ENCODE peak calls at places on chromosome 17, in four cellular contexts. E is HepG2, U is A549, N is K562. Q is an unnamed sample.

GRCh38 chr17:80846932-80847331 is 144.7 kb upstream of the CHMP6 start:
- DNase-seq in E (no peak), U (no peak), N (no peak), Q (no peak)

GRCh38 chr17:16215965-16216316 is 607 bp upstream of the NCOR1 start:
- DNase-seq in U (no peak), E (peak; percentile 57), N (no peak), Q (peak; percentile 65)

GRCh38 chr17:81256616-81257015 is 17.5 kb downstream of the NDUFAF8 start:
- DNase-seq in E (no peak), U (peak; percentile 48), N (no peak), Q (no peak)

GRCh38 chr17:5707482-5707881 is 123.2 kb upstream of the NLRP1 start:
- DNase-seq in E (no peak), U (no peak), N (no peak), Q (no peak)

GRCh38 chr17:57324060-57324459 is 67.7 kb downstream of the MSI2 start:
- DNase-seq in E (no peak), N (no peak), U (no peak), Q (no peak)

GRCh38 chr17:68296217-68297140 is 5.2 kb downstream of the ARSG start:
- DNase-seq in N (no peak), U (no peak), E (no peak), Q (no peak)

GRCh38 chr17:70539172-70539924 is 370.0 kb downstream of the KCNJ2 start:
- DNase-seq in U (no peak), E (no peak), N (no peak), Q (no peak)

GRCh38 chr17:81453049-81453448 is 57.8 kb downstream of the BAHCC1 start:
- DNase-seq in U (no peak), N (no peak), E (no peak), Q (no peak)

GRCh38 chr17:78986048-78986648 is 6.4 kb upstream of the LGALS3BP start:
- DNase-seq in E (peak; percentile 43), U (peak; percentile 41), N (peak; percentile 60), Q (no peak)

GRCh38 chr17:75645889-75646625 is 12.8 kb downstream of the SMIM5 start:
- DNase-seq in N (no peak), E (peak; percentile 96), U (peak; percentile 94), Q (no peak)

GRCh38 chr17:45043268-45043681 is 8.2 kb downstream of the DCAKD start:
- DNase-seq in U (no peak), N (no peak), E (no peak), Q (no peak)

GRCh38 chr17:50583636-50584035 is 23.1 kb downstream of the CACNA1G start:
- DNase-seq in N (peak; percentile 47), U (no peak), E (no peak), Q (no peak)

GRCh38 chr17:17823433-17824118 is 13.2 kb downstream of the SREBF1 start:
- DNase-seq in E (peak; percentile 81), N (peak; percentile 95), U (peak; percentile 90), Q (peak; percentile 96)

GRCh38 chr17:83056583-83057396 is 22.6 kb upstream of the METRNL start:
- DNase-seq in N (no peak), E (no peak), U (no peak), Q (no peak)

GRCh38 chr17:17064322-17064721 is 22.1 kb downstream of the MPRIP start:
- DNase-seq in U (no peak), N (no peak), E (no peak), Q (no peak)

GRCh38 chr17:80761421-80761871 is 216.8 kb downstream of the RPTOR start:
- DNase-seq in E (no peak), N (no peak), U (no peak), Q (no peak)

GRCh38 chr17:49000943-49001342 is 3.8 kb downstream of the IGF2BP1 start:
- DNase-seq in E (no peak), U (no peak), N (no peak), Q (no peak)

GRCh38 chr17:49003557-49004511 is 6.6 kb downstream of the IGF2BP1 start:
- DNase-seq in E (no peak), U (no peak), N (peak; percentile 53), Q (peak; percentile 54)

GRCh38 chr17:49001671-49002070 is 4.5 kb downstream of the IGF2BP1 start:
- DNase-seq in U (no peak), N (no peak), E (no peak), Q (no peak)

GRCh38 chr17:49002766-49003165 is 5.6 kb downstream of the IGF2BP1 start:
- DNase-seq in U (no peak), N (no peak), E (no peak), Q (no peak)

DNA sequence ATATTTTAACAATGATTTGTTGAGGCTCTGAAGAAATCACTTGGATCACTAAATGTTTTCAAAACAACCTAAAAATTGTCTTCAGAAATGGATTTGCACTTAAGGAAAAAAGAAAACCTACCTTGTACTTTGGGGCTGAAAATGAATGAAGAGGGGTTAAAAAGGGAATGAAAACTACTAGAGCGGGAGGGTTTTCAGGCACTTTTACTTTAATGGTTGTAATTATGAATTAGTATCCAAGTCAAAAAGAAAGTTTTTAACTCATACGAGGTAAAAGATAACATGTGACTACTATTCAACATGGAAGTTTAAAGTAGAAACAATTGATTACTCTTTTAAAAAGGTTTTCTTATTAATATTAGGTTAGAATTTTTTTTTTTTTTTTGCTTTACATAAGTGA is 5.1 kb downstream of the IGF2BP1 start:
- DNase-seq in E (no peak), U (no peak), N (no peak), Q (no peak)
- TF ChIP-seq HMGXB4 in E (no peak), U (no peak), N (no peak), Q (no peak)

GRCh38 chr17:37088459-37088858 is 139.7 kb downstream of the AATF start:
- DNase-seq in U (no peak), E (no peak), N (no peak), Q (no peak)
- TF ChIP-seq HMGXB4 in U (no peak), E (no peak), N (no peak), Q (no peak)

GRCh38 chr17:66602659-66603363 is 232.1 kb upstream of the CACNG5 start:
- DNase-seq in E (no peak), U (no peak), N (no peak), Q (no peak)
- TF ChIP-seq HMGXB4 in E (no peak), U (no peak), N (no peak), Q (no peak)

GRCh38 chr17:19410875-19411291 is at the start of gene RNF112:
- DNase-seq in N (peak; percentile 20), U (no peak), E (no peak), Q (no peak)

GRCh38 chr17:19413725-19414124 is 2.7 kb downstream of the RNF112 start:
- DNase-seq in N (no peak), E (no peak), U (no peak), Q (no peak)

GRCh38 chr17:19411641-19412040 is 609 bp downstream of the RNF112 start:
- DNase-seq in N (no peak), E (no peak), U (no peak), Q (no peak)

GRCh38 chr17:19412984-19413383 is 2.0 kb downstream of the RNF112 start:
- DNase-seq in N (no peak), U (no peak), E (no peak), Q (no peak)

DNA sequence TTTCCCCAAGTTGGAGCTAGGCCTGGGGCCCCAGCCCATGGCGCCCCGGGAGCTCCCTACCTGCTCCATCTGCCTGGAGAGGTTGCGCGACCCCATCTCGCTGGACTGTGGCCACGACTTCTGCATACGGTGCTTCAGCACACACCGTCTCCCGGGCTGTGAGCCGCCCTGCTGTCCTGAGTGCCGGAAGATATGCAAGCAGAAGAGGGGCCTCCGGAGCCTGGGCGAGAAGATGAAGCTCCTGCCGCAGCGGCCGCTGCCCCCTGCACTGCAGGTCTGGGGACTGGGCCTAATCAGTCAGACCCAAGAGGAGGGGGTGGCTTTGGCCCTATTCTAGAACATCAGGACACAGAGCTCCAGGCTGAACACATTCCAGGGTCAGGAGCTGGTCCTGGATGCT is 1.5 kb downstream of the RNF112 start:
- DNase-seq in N (no peak), U (no peak), E (no peak), Q (no peak)
- TF ChIP-seq HMGXB4 in N (no peak), U (no peak), E (no peak), Q (no peak)

DNA sequence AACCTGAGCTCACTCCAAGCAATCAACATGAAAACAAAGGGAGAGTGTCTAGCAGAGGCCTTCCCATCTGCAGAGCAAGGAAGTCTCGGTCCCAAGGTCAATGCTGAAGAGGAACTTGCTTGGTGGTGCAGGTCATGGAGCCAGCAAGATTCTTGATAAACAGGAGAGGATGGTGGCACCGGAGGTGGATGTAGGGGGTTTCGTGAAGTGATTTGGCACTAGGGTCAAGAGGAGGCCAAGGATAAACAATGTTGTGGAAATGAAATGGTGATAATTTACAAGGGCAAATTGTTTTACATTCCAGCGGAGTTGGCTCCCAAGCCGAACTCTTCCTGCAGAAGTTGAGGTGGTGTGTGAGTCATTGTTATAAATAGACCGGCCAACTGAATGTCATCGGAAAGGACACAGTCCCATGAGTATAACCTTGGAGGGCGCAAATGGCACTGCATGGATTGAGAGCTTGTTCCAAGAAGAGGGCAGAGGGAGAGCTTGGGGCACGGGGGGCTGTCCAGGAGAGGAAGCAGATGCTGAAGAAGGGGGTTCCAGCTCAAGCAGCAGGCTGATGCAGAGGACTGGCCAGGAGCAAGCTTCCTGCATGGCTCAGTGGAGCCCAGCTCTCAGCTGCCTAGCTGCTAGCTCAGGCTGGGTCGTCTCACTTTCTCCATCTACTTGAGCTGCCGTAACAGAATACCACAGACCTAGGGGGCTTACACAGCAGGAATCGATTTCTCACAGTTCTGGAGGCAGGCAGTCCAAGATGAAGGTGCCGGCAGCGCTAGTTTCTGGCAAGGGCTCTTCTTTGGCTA is 136.6 kb downstream of the COPRS start:
- DNase-seq in E (no peak), U (no peak), N (no peak), Q (no peak)
- TF ChIP-seq HMGXB4 in E (no peak), U (no peak), N (no peak), Q (no peak)

DNA sequence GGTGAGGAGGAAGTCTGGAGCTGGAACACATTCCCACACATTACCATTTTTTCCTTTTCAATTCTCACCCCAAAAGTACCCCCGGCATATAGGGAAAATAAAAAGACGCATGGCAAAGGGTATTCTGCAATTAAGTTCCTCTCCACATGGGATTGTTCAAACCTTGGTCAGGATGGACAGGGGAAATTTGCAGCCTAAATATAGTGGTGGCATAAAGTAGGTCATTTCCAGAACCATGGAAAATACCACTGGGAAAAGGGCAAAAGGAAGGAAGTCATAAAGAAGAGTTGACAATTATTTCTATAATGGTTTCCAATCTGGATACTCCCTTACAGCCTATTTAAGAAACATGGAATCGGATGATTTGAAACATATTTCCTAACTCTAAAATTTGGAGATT is 135.8 kb downstream of the STX8 start:
- DNase-seq in E (no peak), U (no peak), N (no peak), Q (no peak)
- TF ChIP-seq HMGXB4 in E (no peak), U (no peak), N (no peak), Q (no peak)

DNA sequence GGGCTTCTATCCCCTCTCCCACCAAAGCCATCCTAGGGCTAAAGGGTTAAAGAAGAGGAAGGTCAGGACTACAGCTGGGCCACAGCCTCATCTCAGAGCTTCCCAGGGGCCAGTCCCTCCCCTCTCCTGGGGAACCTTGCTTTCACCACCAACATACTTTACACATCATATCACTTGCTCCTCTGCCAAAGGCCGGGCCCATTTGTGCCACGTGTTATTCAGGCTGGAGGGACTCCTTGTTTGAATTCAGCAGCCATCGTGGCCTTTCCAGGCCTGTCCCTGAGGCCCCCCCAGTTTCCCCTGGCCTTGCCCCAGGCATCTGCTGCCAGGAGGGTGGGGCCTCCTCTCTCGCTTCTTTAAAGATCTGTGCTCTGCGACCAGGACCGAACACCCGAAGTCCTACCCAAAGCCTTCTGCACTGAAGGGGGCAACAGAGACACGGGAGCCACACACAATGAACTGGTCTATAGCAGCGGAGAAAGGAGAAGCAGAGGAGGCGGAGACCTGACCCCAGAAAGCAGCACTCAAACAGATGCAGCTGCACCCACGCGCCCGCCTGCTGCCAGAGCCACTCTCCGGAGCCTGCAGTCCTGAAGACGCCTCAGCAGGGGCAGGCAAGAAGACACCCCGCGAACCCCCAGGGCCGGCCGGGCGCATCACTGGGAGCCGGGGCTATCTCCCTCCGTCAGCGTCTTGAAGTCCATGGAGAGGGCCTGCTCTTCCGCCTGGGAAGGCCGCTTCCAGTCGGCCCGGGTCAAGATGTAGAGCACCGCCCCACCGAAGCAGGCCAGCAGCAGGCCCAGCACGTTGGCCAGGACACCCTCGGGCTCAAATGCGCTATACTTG is 12.1 kb downstream of the CYB561 start:
- DNase-seq in U (peak; percentile 70), E (no peak), N (no peak), Q (no peak)
- TF ChIP-seq HMGXB4 in U (no peak), E (no peak), N (no peak), Q (no peak)

Q was measured in WTC11.